ENCODE peak calls at places on chromosome 17, in nine cellular contexts. One of them, this sample, is unnamed.

GRCh38 chr17:71942626-71943025 is 178.2 kb upstream of the SOX9 start:
- DNase-seq in SK-N-MC: no peak
- DNase-seq in K562: no peak
- DNase-seq in endothelial cell of umbilical vein: no peak
- DNase-seq in GM23338: no peak
- DNase-seq in spleen: no peak
- DNase-seq in HL-60: no peak
- DNase-seq in stomach: no peak
- DNase-seq in Panc1: no peak
- DNase-seq in this sample: no peak

GRCh38 chr17:76736349-76737081 is 616 bp downstream of the SRSF2 start:
- DNase-seq in Panc1: no peak
- DNase-seq in SK-N-MC: no peak
- DNase-seq in GM23338: peak
- DNase-seq in endothelial cell of umbilical vein: peak
- DNase-seq in stomach: peak
- DNase-seq in HL-60: no peak
- DNase-seq in K562: peak
- DNase-seq in spleen: peak
- DNase-seq in this sample: no peak

GRCh38 chr17:83179811-83180210 is 100.4 kb downstream of the METRNL start:
- DNase-seq in HL-60: no peak
- DNase-seq in Panc1: no peak
- DNase-seq in spleen: no peak
- DNase-seq in GM23338: no peak
- DNase-seq in K562: no peak
- DNase-seq in endothelial cell of umbilical vein: no peak
- DNase-seq in stomach: no peak
- DNase-seq in SK-N-MC: no peak
- DNase-seq in this sample: no peak

GRCh38 chr17:28963212-28963611 is 11.9 kb upstream of the PHF12 start:
- DNase-seq in spleen: peak
- DNase-seq in K562: no peak
- DNase-seq in SK-N-MC: no peak
- DNase-seq in Panc1: no peak
- DNase-seq in stomach: no peak
- DNase-seq in GM23338: no peak
- DNase-seq in endothelial cell of umbilical vein: no peak
- DNase-seq in HL-60: no peak
- DNase-seq in this sample: no peak

GRCh38 chr17:76404976-76405563 is 20.7 kb downstream of the SPHK1 start:
- DNase-seq in stomach: peak
- DNase-seq in endothelial cell of umbilical vein: no peak
- DNase-seq in GM23338: no peak
- DNase-seq in K562: no peak
- DNase-seq in HL-60: no peak
- DNase-seq in spleen: peak
- DNase-seq in SK-N-MC: no peak
- DNase-seq in Panc1: no peak
- DNase-seq in this sample: no peak

GRCh38 chr17:42944211-42944610 is 20.0 kb downstream of the AARSD1 start:
- DNase-seq in GM23338: no peak
- DNase-seq in stomach: no peak
- DNase-seq in Panc1: no peak
- DNase-seq in spleen: no peak
- DNase-seq in endothelial cell of umbilical vein: peak
- DNase-seq in HL-60: no peak
- DNase-seq in SK-N-MC: no peak
- DNase-seq in K562: no peak
- DNase-seq in this sample: no peak

GRCh38 chr17:48457080-48457836 is 27.2 kb upstream of the SKAP1 start:
- DNase-seq in GM23338: peak
- DNase-seq in SK-N-MC: no peak
- DNase-seq in HL-60: no peak
- DNase-seq in Panc1: no peak
- DNase-seq in spleen: peak
- DNase-seq in endothelial cell of umbilical vein: peak
- DNase-seq in stomach: peak
- DNase-seq in K562: peak
- DNase-seq in this sample: no peak

GRCh38 chr17:36949461-36949927 is 740 bp downstream of the AATF start:
- DNase-seq in Panc1: no peak
- DNase-seq in GM23338: no peak
- DNase-seq in endothelial cell of umbilical vein: no peak
- DNase-seq in spleen: no peak
- DNase-seq in SK-N-MC: no peak
- DNase-seq in HL-60: no peak
- DNase-seq in K562: no peak
- DNase-seq in stomach: no peak
- DNase-seq in this sample: no peak

GRCh38 chr17:12402963-12403622 is 262.6 kb upstream of the MYOCD start:
- DNase-seq in Panc1: no peak
- DNase-seq in endothelial cell of umbilical vein: no peak
- DNase-seq in K562: no peak
- DNase-seq in stomach: no peak
- DNase-seq in GM23338: no peak
- DNase-seq in spleen: no peak
- DNase-seq in HL-60: no peak
- DNase-seq in SK-N-MC: no peak
- DNase-seq in this sample: no peak

GRCh38 chr17:14774774-14775173 is 473.9 kb downstream of the HS3ST3B1 start:
- DNase-seq in spleen: no peak
- DNase-seq in Panc1: no peak
- DNase-seq in endothelial cell of umbilical vein: no peak
- DNase-seq in K562: no peak
- DNase-seq in HL-60: no peak
- DNase-seq in SK-N-MC: no peak
- DNase-seq in GM23338: no peak
- DNase-seq in stomach: no peak
- DNase-seq in this sample: no peak

GRCh38 chr17:61406871-61407210 is 7.2 kb downstream of the TBX2 start:
- DNase-seq in GM23338: no peak
- DNase-seq in K562: no peak
- DNase-seq in stomach: no peak
- DNase-seq in SK-N-MC: no peak
- DNase-seq in HL-60: no peak
- DNase-seq in endothelial cell of umbilical vein: no peak
- DNase-seq in Panc1: no peak
- DNase-seq in spleen: peak
- DNase-seq in this sample: peak

GRCh38 chr17:58335779-58336455 is 7.3 kb upstream of the TSPOAP1 start:
- DNase-seq in endothelial cell of umbilical vein: no peak
- DNase-seq in spleen: peak
- DNase-seq in HL-60: peak
- DNase-seq in stomach: peak
- DNase-seq in K562: peak
- DNase-seq in GM23338: no peak
- DNase-seq in SK-N-MC: no peak
- DNase-seq in Panc1: no peak
- DNase-seq in this sample: no peak

GRCh38 chr17:31787857-31788570 is 71.0 kb downstream of the COPRS start:
- DNase-seq in SK-N-MC: no peak
- DNase-seq in GM23338: no peak
- DNase-seq in stomach: no peak
- DNase-seq in K562: no peak
- DNase-seq in spleen: no peak
- DNase-seq in HL-60: no peak
- DNase-seq in Panc1: no peak
- DNase-seq in endothelial cell of umbilical vein: no peak
- DNase-seq in this sample: no peak

GRCh38 chr17:49454050-49454449 is 39.4 kb upstream of the PHB1 start:
- DNase-seq in endothelial cell of umbilical vein: no peak
- DNase-seq in spleen: no peak
- DNase-seq in HL-60: no peak
- DNase-seq in SK-N-MC: no peak
- DNase-seq in stomach: no peak
- DNase-seq in GM23338: no peak
- DNase-seq in K562: no peak
- DNase-seq in Panc1: no peak
- DNase-seq in this sample: no peak

GRCh38 chr17:79633154-79633553 is 22.3 kb upstream of the RBFOX3 start:
- DNase-seq in GM23338: no peak
- DNase-seq in spleen: peak
- DNase-seq in HL-60: no peak
- DNase-seq in K562: no peak
- DNase-seq in Panc1: no peak
- DNase-seq in SK-N-MC: no peak
- DNase-seq in endothelial cell of umbilical vein: no peak
- DNase-seq in stomach: peak
- DNase-seq in this sample: no peak

GRCh38 chr17:18129041-18129502 is 20.5 kb downstream of the MYO15A start:
- DNase-seq in spleen: no peak
- DNase-seq in SK-N-MC: no peak
- DNase-seq in Panc1: no peak
- DNase-seq in K562: no peak
- DNase-seq in endothelial cell of umbilical vein: peak
- DNase-seq in stomach: peak
- DNase-seq in GM23338: no peak
- DNase-seq in HL-60: no peak
- DNase-seq in this sample: no peak

GRCh38 chr17:57988301-57989010 is 402 bp upstream of the VEZF1 start:
- DNase-seq in GM23338: peak
- DNase-seq in spleen: peak
- DNase-seq in Panc1: no peak
- DNase-seq in HL-60: no peak
- DNase-seq in SK-N-MC: no peak
- DNase-seq in K562: peak
- DNase-seq in stomach: peak
- DNase-seq in endothelial cell of umbilical vein: peak
- DNase-seq in this sample: peak

GRCh38 chr17:43482103-43483012 is 1.4 kb upstream of the DHX8 start:
- DNase-seq in endothelial cell of umbilical vein: no peak
- DNase-seq in GM23338: no peak
- DNase-seq in spleen: no peak
- DNase-seq in HL-60: no peak
- DNase-seq in Panc1: no peak
- DNase-seq in stomach: no peak
- DNase-seq in K562: no peak
- DNase-seq in SK-N-MC: no peak
- DNase-seq in this sample: no peak

GRCh38 chr17:30472238-30472890 is 4.8 kb upstream of the GOSR1 start:
- DNase-seq in SK-N-MC: no peak
- DNase-seq in HL-60: no peak
- DNase-seq in stomach: no peak
- DNase-seq in GM23338: no peak
- DNase-seq in Panc1: no peak
- DNase-seq in K562: no peak
- DNase-seq in spleen: no peak
- DNase-seq in endothelial cell of umbilical vein: no peak
- DNase-seq in this sample: no peak
- TF ChIP-seq POLR2AphosphoS5 in SK-N-MC: no peak
- TF ChIP-seq POLR2AphosphoS5 in HL-60: no peak
- TF ChIP-seq POLR2AphosphoS5 in stomach: no peak
- TF ChIP-seq POLR2AphosphoS5 in GM23338: no peak
- TF ChIP-seq POLR2AphosphoS5 in Panc1: no peak
- TF ChIP-seq POLR2AphosphoS5 in K562: no peak
- TF ChIP-seq POLR2AphosphoS5 in spleen: no peak
- TF ChIP-seq POLR2AphosphoS5 in endothelial cell of umbilical vein: no peak
- TF ChIP-seq POLR2AphosphoS5 in this sample: no peak

DNA sequence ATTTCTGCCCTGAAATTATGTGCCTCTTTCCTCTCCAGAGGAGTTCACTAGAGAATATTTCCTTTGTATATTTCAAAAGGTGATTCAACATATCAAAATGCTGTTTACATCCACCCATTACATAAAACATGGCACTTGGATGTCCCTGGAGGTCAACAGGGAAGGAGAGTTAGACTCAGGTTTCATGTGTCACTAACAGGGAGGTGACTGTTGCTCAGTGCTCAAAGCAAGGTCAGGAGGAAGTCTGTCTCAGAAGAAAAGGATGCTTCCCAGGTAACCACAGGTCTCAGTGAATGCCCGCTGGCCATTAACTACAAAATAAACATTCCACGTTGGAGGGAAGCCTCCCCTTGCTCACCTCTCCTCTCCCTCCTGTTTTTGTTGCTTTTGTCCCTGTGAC is 198.6 kb downstream of the AXIN2 start:
- DNase-seq in SK-N-MC: no peak
- DNase-seq in GM23338: no peak
- DNase-seq in HL-60: no peak
- DNase-seq in Panc1: no peak
- DNase-seq in K562: no peak
- DNase-seq in spleen: no peak
- DNase-seq in stomach: no peak
- DNase-seq in endothelial cell of umbilical vein: no peak
- DNase-seq in this sample: no peak
- TF ChIP-seq POLR2AphosphoS5 in SK-N-MC: no peak
- TF ChIP-seq POLR2AphosphoS5 in GM23338: no peak
- TF ChIP-seq POLR2AphosphoS5 in HL-60: no peak
- TF ChIP-seq POLR2AphosphoS5 in Panc1: no peak
- TF ChIP-seq POLR2AphosphoS5 in K562: no peak
- TF ChIP-seq POLR2AphosphoS5 in spleen: no peak
- TF ChIP-seq POLR2AphosphoS5 in stomach: no peak
- TF ChIP-seq POLR2AphosphoS5 in endothelial cell of umbilical vein: no peak
- TF ChIP-seq POLR2AphosphoS5 in this sample: no peak

DNA sequence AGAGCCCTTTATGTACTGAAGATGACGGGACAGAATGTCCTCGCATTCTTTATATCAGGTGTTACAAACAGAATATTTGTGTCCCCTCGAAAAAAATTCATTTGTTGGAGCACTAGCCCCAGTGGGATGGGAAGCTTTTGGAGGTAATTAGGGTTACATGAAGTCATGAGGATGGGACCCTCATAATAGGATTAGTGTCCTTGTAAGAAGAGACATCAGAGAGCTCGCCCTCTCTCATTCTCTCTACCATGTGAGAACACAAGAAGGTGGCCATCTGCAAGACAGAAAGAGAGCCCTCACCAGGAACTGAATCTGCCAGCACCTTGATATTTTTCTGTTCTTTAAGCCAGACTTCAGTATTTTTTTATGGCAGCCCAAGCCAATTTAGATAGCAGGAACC is 72.4 kb downstream of the SLC39A11 start:
- DNase-seq in spleen: no peak
- DNase-seq in GM23338: no peak
- DNase-seq in stomach: no peak
- DNase-seq in endothelial cell of umbilical vein: no peak
- DNase-seq in HL-60: no peak
- DNase-seq in Panc1: no peak
- DNase-seq in K562: no peak
- DNase-seq in SK-N-MC: no peak
- DNase-seq in this sample: no peak
- TF ChIP-seq POLR2AphosphoS5 in spleen: no peak
- TF ChIP-seq POLR2AphosphoS5 in GM23338: no peak
- TF ChIP-seq POLR2AphosphoS5 in stomach: no peak
- TF ChIP-seq POLR2AphosphoS5 in endothelial cell of umbilical vein: no peak
- TF ChIP-seq POLR2AphosphoS5 in HL-60: no peak
- TF ChIP-seq POLR2AphosphoS5 in Panc1: no peak
- TF ChIP-seq POLR2AphosphoS5 in K562: no peak
- TF ChIP-seq POLR2AphosphoS5 in SK-N-MC: no peak
- TF ChIP-seq POLR2AphosphoS5 in this sample: no peak

DNA sequence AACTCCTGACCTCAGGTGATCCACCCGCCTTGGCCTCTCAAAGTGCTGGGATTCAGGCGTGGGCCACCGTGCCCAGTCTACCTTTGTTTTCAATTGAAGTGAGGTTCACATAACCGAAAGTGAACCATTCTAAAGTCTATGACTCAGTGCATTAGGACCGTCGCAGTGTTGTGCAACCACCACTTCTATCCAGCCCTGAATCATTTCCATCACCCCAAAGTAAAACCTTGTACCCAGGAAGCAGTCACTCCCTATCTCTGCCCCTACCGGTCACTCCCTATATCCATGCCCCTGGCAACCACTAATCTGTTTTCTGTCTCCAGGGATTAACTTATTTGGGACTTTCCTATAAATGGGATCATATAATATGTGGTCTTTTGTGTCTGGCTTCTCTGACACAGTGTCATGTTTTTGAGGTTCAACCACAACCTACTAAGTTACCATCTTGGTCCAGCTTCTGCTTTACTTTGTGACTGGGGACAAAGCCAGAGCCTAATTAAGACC is 28.3 kb upstream of the CDC42EP4 start:
- DNase-seq in HL-60: peak
- DNase-seq in SK-N-MC: no peak
- DNase-seq in endothelial cell of umbilical vein: no peak
- DNase-seq in spleen: no peak
- DNase-seq in Panc1: no peak
- DNase-seq in GM23338: no peak
- DNase-seq in K562: no peak
- DNase-seq in stomach: peak
- DNase-seq in this sample: no peak
- TF ChIP-seq POLR2AphosphoS5 in HL-60: no peak
- TF ChIP-seq POLR2AphosphoS5 in SK-N-MC: no peak
- TF ChIP-seq POLR2AphosphoS5 in endothelial cell of umbilical vein: no peak
- TF ChIP-seq POLR2AphosphoS5 in spleen: peak
- TF ChIP-seq POLR2AphosphoS5 in Panc1: no peak
- TF ChIP-seq POLR2AphosphoS5 in GM23338: no peak
- TF ChIP-seq POLR2AphosphoS5 in K562: no peak
- TF ChIP-seq POLR2AphosphoS5 in stomach: no peak
- TF ChIP-seq POLR2AphosphoS5 in this sample: no peak